ENCODE peak calls at places on chromosomes 7 and 10, in seven cellular contexts. F is GOT3, N is GM13977, X is ovary, E is gastrocnemius medialis, P is left cardiac atrium, C is Calu3. K is an unnamed sample.

GRCh38 chr10:113519616-113520015 is 33.2 kb upstream of the HABP2 start:
- DNase-seq in P (no peak), F (no peak), C (no peak), X (no peak), N (no peak), E (no peak), K (no peak)

GRCh38 chr7:27150568-27151340 is 1.6 kb downstream of the HOXA3 start:
- DNase-seq in P (peak), E (peak), N (peak), X (peak), F (peak), C (peak), K (peak)

GRCh38 chr7:127066974-127067373 is 185.8 kb downstream of the GRM8 start:
- DNase-seq in C (peak), E (no peak), X (no peak), F (no peak), N (no peak), P (no peak), K (no peak)

GRCh38 chr7:136523581-136523980 is 344.9 kb upstream of the CHRM2 start:
- DNase-seq in X (no peak), N (no peak), E (no peak), P (no peak), F (no peak), C (no peak), K (no peak)

GRCh38 chr7:27295236-27295635 is 52.6 kb downstream of the EVX1 start:
- DNase-seq in C (peak), N (no peak), P (no peak), E (no peak), X (no peak), F (no peak), K (no peak)

GRCh38 chr7:79050592-79050991 is 402.9 kb downstream of the MAGI2 start:
- DNase-seq in F (no peak), C (no peak), X (no peak), P (no peak), E (no peak), N (no peak), K (peak)

GRCh38 chr7:140645166-140645565 is 4.6 kb upstream of the DENND2A start:
- DNase-seq in C (no peak), P (no peak), E (no peak), N (no peak), X (peak), F (no peak), K (no peak)

GRCh38 chr10:32050145-32050544 is 6.1 kb downstream of the KIF5B start:
- DNase-seq in F (no peak), E (no peak), X (no peak), P (no peak), C (no peak), N (no peak), K (no peak)

GRCh38 chr10:119542357-119542989 is at the start of gene RGS10:
- DNase-seq in P (peak), X (peak), C (peak), F (peak), N (peak), E (peak), K (no peak)

GRCh38 chr7:28996836-28997235 is 38.7 kb upstream of the TRIL start:
- DNase-seq in X (no peak), C (no peak), E (no peak), P (no peak), N (no peak), F (no peak), K (peak)

GRCh38 chr10:68053553-68053952 is 21.5 kb downstream of the HERC4 start:
- DNase-seq in C (no peak), X (no peak), F (no peak), E (no peak), P (no peak), N (no peak), K (no peak)

GRCh38 chr10:96577037-96577436 is 9.8 kb downstream of the TM9SF3 start:
- DNase-seq in F (no peak), X (no peak), C (peak), E (no peak), P (no peak), N (no peak), K (no peak)

GRCh38 chr10:69496352-69497234 is 45.3 kb downstream of the TSPAN15 start:
- DNase-seq in F (no peak), E (peak), P (no peak), N (no peak), C (no peak), X (no peak), K (no peak)

GRCh38 chr7:113764401-113765035 is 154.3 kb downstream of the PPP1R3A start:
- DNase-seq in E (no peak), C (no peak), F (no peak), X (no peak), P (no peak), N (no peak), K (no peak)

GRCh38 chr7:97064972-97065587 is 40.4 kb upstream of the DLX5 start:
- DNase-seq in C (peak), N (peak), X (no peak), P (no peak), F (no peak), E (no peak), K (peak)

GRCh38 chr10:31808258-31809218 is 120.1 kb downstream of the ARHGAP12 start:
- DNase-seq in C (no peak), E (peak), F (no peak), X (no peak), P (peak), N (peak), K (peak)

GRCh38 chr10:117461766-117462423 is 80.7 kb upstream of the EMX2 start:
- DNase-seq in P (peak), C (peak), N (no peak), F (peak), E (peak), X (peak), K (peak)

GRCh38 chr10:86953747-86954680 is 3.4 kb downstream of the MMRN2 start:
- DNase-seq in X (peak), F (no peak), E (no peak), P (peak), C (no peak), N (no peak), K (peak)

GRCh38 chr10:91549296-91549695 is 83.6 kb downstream of the PPP1R3C start:
- DNase-seq in C (no peak), F (no peak), P (no peak), E (no peak), N (no peak), X (no peak), K (no peak)